ENCODE peak calls at places on chromosomes 5 and 9, in seven cellular contexts. K is COR-L47; A is iris pigment epithelial cell; E is CD8-positive, alpha-beta T cell; O is GM23248; B is H9; J is NCI-H774. T is an unnamed sample.
A peak's percentile ranks its signal among the peaks of the same experiment; 100 is the strongest.

GRCh38 chr5:154467655-154468354 is 10.2 kb downstream of the HAND1 start:
- DNase-seq in E (peak; percentile 76), J (peak; percentile 32), K (peak; percentile 55), B (peak; percentile 88), A (peak; percentile 59), O (peak; percentile 80), T (peak; percentile 67)

GRCh38 chr5:61304611-61305369 is 27.3 kb upstream of the ZSWIM6 start:
- DNase-seq in B (no peak), J (peak; percentile 69), E (no peak), K (no peak), O (peak; percentile 96), A (peak; percentile 90), T (peak; percentile 95)

GRCh38 chr5:2441496-2442180 is 309.8 kb downstream of the IRX2 start:
- DNase-seq in O (no peak), K (no peak), B (no peak), A (no peak), J (no peak), E (no peak), T (no peak)

GRCh38 chr5:53326420-53327153 is 153.8 kb upstream of the FST start:
- DNase-seq in J (no peak), E (no peak), O (peak; percentile 63), K (no peak), B (no peak), A (peak; percentile 52), T (no peak)

GRCh38 chr9:33193818-33194217 is 26.7 kb upstream of the B4GALT1 start:
- DNase-seq in E (no peak), J (no peak), B (no peak), K (no peak), A (no peak), O (no peak), T (no peak)

GRCh38 chr5:80713640-80714039 is 58.9 kb upstream of the DHFR start:
- DNase-seq in J (no peak), K (no peak), E (no peak), A (no peak), B (no peak), O (no peak), T (no peak)

GRCh38 chr9:98577446-98577845 is 131.3 kb downstream of the GABBR2 start:
- DNase-seq in O (no peak), E (no peak), K (no peak), B (no peak), J (no peak), A (no peak), T (no peak)

GRCh38 chr5:134026521-134027202 is 21.9 kb upstream of the VDAC1 start:
- DNase-seq in J (peak; percentile 13), E (peak; percentile 51), K (peak; percentile 81), O (peak; percentile 62), A (peak; percentile 75), B (peak; percentile 88), T (peak; percentile 74)

GRCh38 chr5:94376672-94377345 is 241.6 kb downstream of the KIAA0825 start:
- DNase-seq in A (no peak), O (no peak), J (peak; percentile 20), K (peak; percentile 88), B (no peak), E (no peak), T (no peak)

GRCh38 chr9:136119259-136120118 is 814 bp upstream of the TMEM250 start:
- DNase-seq in K (no peak), B (peak; percentile 79), J (no peak), E (no peak), A (peak; percentile 33), O (peak; percentile 70), T (no peak)

GRCh38 chr5:139043127-139043905 is 154.9 kb downstream of the SIL1 start:
- DNase-seq in O (no peak), J (no peak), K (no peak), E (no peak), A (peak; percentile 18), B (no peak), T (peak; percentile 84)

GRCh38 chr9:133956520-133957076 is 35.5 kb downstream of the VAV2 start:
- DNase-seq in O (peak; percentile 49), E (no peak), B (peak; percentile 69), A (peak; percentile 25), J (no peak), K (no peak), T (peak; percentile 34)

GRCh38 chr9:81410201-81410600 is 279.1 kb downstream of the TLE1 start:
- DNase-seq in A (peak; percentile 89), J (no peak), B (no peak), K (no peak), O (peak; percentile 81), E (no peak), T (peak; percentile 95)

GRCh38 chr9:6545017-6545691 is 100.4 kb downstream of the GLDC start:
- DNase-seq in J (no peak), K (no peak), A (peak; percentile 57), E (no peak), B (no peak), O (no peak), T (no peak)

GRCh38 chr5:167245871-167246270 is 1045.6 kb upstream of the WWC1 start:
- DNase-seq in J (no peak), A (no peak), E (no peak), K (no peak), B (peak; percentile 45), O (peak; percentile 4), T (no peak)

GRCh38 chr9:134283111-134283515 is 43.1 kb upstream of the RXRA start:
- DNase-seq in J (no peak), E (no peak), O (peak; percentile 86), A (peak; percentile 36), B (no peak), K (peak; percentile 78), T (peak; percentile 85)

GRCh38 chr5:151140686-151141459 is 16.7 kb downstream of the ANXA6 start:
- DNase-seq in K (no peak), A (no peak), J (no peak), E (no peak), B (no peak), O (no peak), T (no peak)